ENCODE peak calls at places on chromosomes 12 and 14, in five cellular contexts. E, U, O, Y and P are unnamed samples. For H3K4me1, the result is how much of the 10 kb centered on the place peaks cover.

GRCh38 chr12:6745751-6746525 is 7.0 kb downstream of the MLF2 start:
- DNase-seq in O (no peak), E (no peak), Y (no peak), U (no peak), P (peak)

GRCh38 chr12:130070017-130070653 is 92.1 kb upstream of the FZD10 start:
- DNase-seq in Y (no peak), O (no peak), E (no peak), U (no peak), P (no peak)

GRCh38 chr12:131775124-131775903 is 52.9 kb upstream of the MMP17 start:
- DNase-seq in E (peak), O (no peak), U (no peak), Y (peak), P (no peak)

GRCh38 chr12:124914392-124915248 is at the start of gene UBC:
- DNase-seq in O (peak), Y (peak), U (no peak), E (peak), P (peak)

GRCh38 chr12:112066566-112066965 is 42.0 kb downstream of the NAA25 start:
- DNase-seq in E (no peak), Y (no peak), U (no peak), O (no peak), P (no peak)

GRCh38 chr12:131075194-131075593 is 121.5 kb downstream of the ADGRD1 start:
- DNase-seq in Y (no peak), O (no peak), U (no peak), E (no peak), P (no peak)

GRCh38 chr14:94126419-94126677 is 3.1 kb downstream of the IFI27L2 start:
- DNase-seq in Y (no peak), O (no peak), E (no peak), U (no peak), P (no peak)

GRCh38 chr14:67734675-67735074 is 33.0 kb downstream of the RDH12 start:
- DNase-seq in U (no peak), Y (peak), O (peak), E (peak), P (no peak)

GRCh38 chr12:51386361-51386760 is 4.8 kb downstream of the GALNT6 start:
- DNase-seq in O (no peak), E (no peak), Y (no peak), U (no peak), P (no peak)

GRCh38 chr12:69161835-69162234 is 77.5 kb upstream of the CPSF6 start:
- DNase-seq in O (peak), Y (no peak), U (no peak), E (peak), P (no peak)

GRCh38 chr12:95877622-95878021 is 18.9 kb downstream of the SNRPF start:
- DNase-seq in Y (no peak), U (no peak), E (no peak), O (no peak), P (no peak)

GRCh38 chr14:105865266-105865903 is 339.0 kb downstream of the TMEM121 start:
- DNase-seq in U (no peak), Y (no peak), O (no peak), E (no peak), P (no peak)

GRCh38 chr12:128268348-128268725 is 1.4 kb downstream of the TMEM132C start:
- DNase-seq in Y (no peak), O (no peak), U (no peak), E (peak), P (no peak)

GRCh38 chr14:100664841-100665425 is 61.8 kb upstream of the DLK1 start:
- DNase-seq in E (no peak), O (peak), Y (peak), U (no peak), P (no peak)

GRCh38 chr14:26286066-26286791 is 311.6 kb downstream of the NOVA1 start:
- DNase-seq in U (no peak), O (peak), Y (peak), E (no peak), P (no peak)

GRCh38 chr14:22296088-22296487 is 292.9 kb downstream of the DAD1 start:
- DNase-seq in E (no peak), Y (no peak), O (no peak), U (no peak), P (no peak)

GRCh38 chr12:76636141-76636692 is 76.6 kb upstream of the OSBPL8 start:
- DNase-seq in U (no peak), E (no peak), Y (peak), O (peak), P (no peak)

GRCh38 chr12:39404000-39404399 is 38.9 kb downstream of the KIF21A start:
- DNase-seq in Y (no peak), O (no peak), U (no peak), E (no peak), P (no peak)

GRCh38 chr12:120286768-120287490 is 4.8 kb downstream of the RNU4-2 start:
- DNase-seq in U (no peak), O (no peak), E (no peak), Y (no peak), P (no peak)

GRCh38 chr14:31965735-31966598 is 111.1 kb upstream of the ARHGAP5 start:
- DNase-seq in U (no peak), O (peak), E (no peak), Y (peak), P (no peak)

DNA sequence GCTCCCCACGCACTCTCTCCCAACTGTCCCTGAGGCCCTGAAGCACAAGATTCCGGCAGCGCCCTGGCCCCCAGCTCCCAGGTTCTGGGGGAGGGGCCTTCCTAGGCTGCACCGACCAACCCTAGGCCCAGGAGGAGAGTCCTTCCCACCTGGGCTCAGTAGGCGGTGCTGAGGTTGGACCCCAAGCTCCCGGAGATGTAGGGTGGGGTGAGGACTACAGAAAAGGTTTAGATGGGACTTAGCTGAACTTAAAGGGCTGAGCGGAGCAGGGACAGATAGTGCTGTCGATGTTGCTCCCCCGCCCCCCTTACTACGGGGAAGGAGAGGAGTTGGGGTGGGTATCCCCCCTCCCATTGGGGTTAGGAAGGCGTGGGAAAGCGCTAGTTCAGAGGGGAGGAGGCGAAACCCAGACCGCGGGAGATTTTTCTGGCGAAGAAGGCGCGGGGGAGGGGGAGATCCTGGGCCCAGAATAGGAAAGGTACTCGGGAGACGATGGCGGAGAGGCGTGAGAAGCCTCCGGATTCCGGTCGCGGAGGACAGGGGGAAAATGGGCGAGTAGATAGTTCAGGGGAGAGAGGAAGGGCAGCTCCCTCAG is 4.2 kb upstream of the BAZ2A start:
- DNase-seq in Y (no peak), U (no peak), E (peak), O (no peak), P (peak)
- H3K4me1 ChIP-seq in Y (under half), U (under half), E (under half), O (under half), P (half or more)

GRCh38 chr12:8661016-8661415 is 1.6 kb downstream of the MFAP5 start:
- DNase-seq in E (no peak), Y (no peak), O (no peak), U (no peak), P (no peak)

GRCh38 chr12:8661751-8662150 is 875 bp downstream of the MFAP5 start:
- DNase-seq in U (no peak), E (no peak), Y (no peak), O (no peak), P (no peak)

GRCh38 chr12:8665729-8666128 is 3.1 kb upstream of the MFAP5 start:
- DNase-seq in E (no peak), U (no peak), Y (no peak), O (no peak), P (no peak)

GRCh38 chr12:8664228-8664963 is 1.8 kb upstream of the MFAP5 start:
- DNase-seq in E (no peak), U (no peak), Y (no peak), O (no peak), P (no peak)

DNA sequence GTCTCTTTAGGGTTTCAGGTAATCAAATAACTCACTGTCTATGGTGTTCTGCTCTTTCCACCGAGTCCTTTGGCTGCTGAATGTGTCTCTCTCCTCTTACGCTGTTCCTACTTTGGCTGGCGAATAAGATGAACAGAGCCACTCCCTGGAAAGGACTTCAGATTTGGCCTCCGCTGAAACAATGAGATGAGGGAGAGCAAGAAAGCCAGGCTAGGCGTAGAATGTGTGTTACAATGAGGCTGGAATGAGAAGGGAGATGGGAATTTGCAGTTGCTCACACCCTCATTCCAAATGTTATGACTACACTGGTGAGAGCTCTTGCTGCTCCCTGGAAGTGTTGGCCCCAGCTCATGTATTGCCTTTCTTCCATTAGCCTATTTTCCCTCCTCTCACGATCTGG is at the start of gene MFAP5:
- DNase-seq in Y (peak), O (peak), U (no peak), E (peak), P (no peak)
- H3K4me3 ChIP-seq in Y (no peak), O (no peak), U (no peak), E (no peak), P (no peak)

DNA sequence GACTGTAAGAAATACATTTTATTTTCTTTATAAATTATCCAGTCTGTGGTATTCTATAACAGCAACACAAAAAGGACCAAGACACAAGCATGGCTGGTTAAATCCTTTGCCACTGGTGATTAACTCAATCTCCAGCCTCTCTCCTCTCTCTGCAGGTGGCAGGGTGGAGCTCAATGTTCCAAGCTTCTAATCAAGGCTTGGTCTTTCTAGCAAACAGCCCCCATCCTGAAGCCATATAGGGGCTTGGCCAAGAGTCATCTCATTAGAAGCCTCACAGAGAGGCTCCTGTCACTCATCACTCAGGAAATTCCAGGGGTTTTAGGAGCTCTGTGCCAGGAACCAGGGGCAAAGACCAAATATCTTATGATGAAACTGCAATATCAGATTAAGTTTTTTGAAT is 12.0 kb downstream of the C12orf75 start:
- DNase-seq in U (no peak), O (no peak), Y (no peak), E (peak), P (no peak)
- TF ChIP-seq CTCF in U (no peak), O (no peak), Y (no peak), E (no peak), P (no peak)

GRCh38 chr12:29796823-29797263 is 13.1 kb upstream of the TMTC1 start:
- DNase-seq in U (no peak), Y (peak), E (peak), O (peak), P (no peak)

GRCh38 chr12:29795715-29796114 is 12.0 kb upstream of the TMTC1 start:
- DNase-seq in U (no peak), Y (no peak), E (no peak), O (no peak), P (no peak)

GRCh38 chr12:29792132-29792531 is 8.4 kb upstream of the TMTC1 start:
- DNase-seq in E (no peak), O (no peak), U (no peak), Y (no peak), P (no peak)

GRCh38 chr12:29794869-29795268 is 11.1 kb upstream of the TMTC1 start:
- DNase-seq in E (no peak), O (no peak), U (no peak), Y (no peak), P (no peak)

GRCh38 chr12:29792853-29793252 is 9.1 kb upstream of the TMTC1 start:
- DNase-seq in E (no peak), U (no peak), Y (no peak), O (no peak), P (no peak)
- H3K4me1 ChIP-seq in E (under half), U (under half), Y (under half), O (under half), P (under half)

GRCh38 chr14:34650786-34651584 is 21.0 kb upstream of the SNX6 start:
- DNase-seq in U (no peak), E (no peak), Y (peak), O (peak), P (no peak)
- H3K4me3 ChIP-seq in U (no peak), E (no peak), Y (no peak), O (no peak), P (no peak)